ENCODE peak calls at places on chromosomes 6 and 20, in eight cellular contexts. One of them, this sample, is unnamed.

GRCh38 chr20:61253264-61253639 is 1.2 kb downstream of the CDH4 start:
- DNase-seq in AG08395: peak
- DNase-seq in hepatocyte: peak
- DNase-seq in kidney tubule cell: peak
- DNase-seq in ureter: no peak
- DNase-seq in SIG-M5: no peak
- DNase-seq in HEK293T: peak
- DNase-seq in HCEC 1CT: peak
- DNase-seq in this sample: no peak

GRCh38 chr6:144468709-144469108 is 183.6 kb downstream of the UTRN start:
- DNase-seq in AG08395: no peak
- DNase-seq in hepatocyte: no peak
- DNase-seq in kidney tubule cell: no peak
- DNase-seq in ureter: no peak
- DNase-seq in SIG-M5: no peak
- DNase-seq in HEK293T: no peak
- DNase-seq in HCEC 1CT: no peak
- DNase-seq in this sample: no peak

GRCh38 chr6:139943391-139943790 is 568.9 kb upstream of the CITED2 start:
- DNase-seq in AG08395: peak
- DNase-seq in hepatocyte: peak
- DNase-seq in kidney tubule cell: peak
- DNase-seq in ureter: no peak
- DNase-seq in SIG-M5: no peak
- DNase-seq in HEK293T: no peak
- DNase-seq in HCEC 1CT: peak
- DNase-seq in this sample: no peak

GRCh38 chr6:160398674-160399271 is 50.6 kb downstream of the SLC22A3 start:
- DNase-seq in AG08395: no peak
- DNase-seq in hepatocyte: no peak
- DNase-seq in kidney tubule cell: peak
- DNase-seq in ureter: no peak
- DNase-seq in SIG-M5: no peak
- DNase-seq in HEK293T: no peak
- DNase-seq in HCEC 1CT: peak
- DNase-seq in this sample: no peak

GRCh38 chr20:41566896-41567527 is 51.2 kb downstream of the CHD6 start:
- DNase-seq in AG08395: no peak
- DNase-seq in hepatocyte: no peak
- DNase-seq in kidney tubule cell: no peak
- DNase-seq in ureter: no peak
- DNase-seq in SIG-M5: no peak
- DNase-seq in HEK293T: no peak
- DNase-seq in HCEC 1CT: no peak
- DNase-seq in this sample: no peak

GRCh38 chr6:40882321-40882720 is 156.7 kb downstream of the UNC5CL start:
- DNase-seq in AG08395: no peak
- DNase-seq in hepatocyte: peak
- DNase-seq in kidney tubule cell: no peak
- DNase-seq in ureter: no peak
- DNase-seq in SIG-M5: no peak
- DNase-seq in HEK293T: peak
- DNase-seq in HCEC 1CT: no peak
- DNase-seq in this sample: no peak

GRCh38 chr6:127302728-127303675 is 36.3 kb downstream of the RNF146 start:
- DNase-seq in AG08395: peak
- DNase-seq in hepatocyte: peak
- DNase-seq in kidney tubule cell: peak
- DNase-seq in ureter: peak
- DNase-seq in SIG-M5: peak
- DNase-seq in HEK293T: peak
- DNase-seq in HCEC 1CT: peak
- DNase-seq in this sample: no peak

GRCh38 chr6:141552463-141552862 is 580.3 kb upstream of the GJE1 start:
- DNase-seq in AG08395: no peak
- DNase-seq in hepatocyte: peak
- DNase-seq in kidney tubule cell: peak
- DNase-seq in ureter: no peak
- DNase-seq in SIG-M5: no peak
- DNase-seq in HEK293T: no peak
- DNase-seq in HCEC 1CT: peak
- DNase-seq in this sample: no peak

GRCh38 chr6:153074761-153075160 is 56.3 kb downstream of the RGS17 start:
- DNase-seq in AG08395: peak
- DNase-seq in hepatocyte: no peak
- DNase-seq in kidney tubule cell: no peak
- DNase-seq in ureter: no peak
- DNase-seq in SIG-M5: no peak
- DNase-seq in HEK293T: no peak
- DNase-seq in HCEC 1CT: no peak
- DNase-seq in this sample: no peak

GRCh38 chr6:84929212-84929611 is 164.8 kb upstream of the TBX18 start:
- DNase-seq in AG08395: no peak
- DNase-seq in hepatocyte: no peak
- DNase-seq in kidney tubule cell: no peak
- DNase-seq in ureter: no peak
- DNase-seq in SIG-M5: no peak
- DNase-seq in HEK293T: no peak
- DNase-seq in HCEC 1CT: no peak
- DNase-seq in this sample: no peak

GRCh38 chr6:44739163-44739562 is 351.7 kb downstream of the CDC5L start:
- DNase-seq in AG08395: no peak
- DNase-seq in hepatocyte: no peak
- DNase-seq in kidney tubule cell: no peak
- DNase-seq in ureter: no peak
- DNase-seq in SIG-M5: no peak
- DNase-seq in HEK293T: no peak
- DNase-seq in HCEC 1CT: no peak
- DNase-seq in this sample: no peak

GRCh38 chr6:41531591-41532582 is 14.3 kb upstream of the FOXP4 start:
- DNase-seq in AG08395: peak
- DNase-seq in hepatocyte: peak
- DNase-seq in kidney tubule cell: peak
- DNase-seq in ureter: no peak
- DNase-seq in SIG-M5: no peak
- DNase-seq in HEK293T: no peak
- DNase-seq in HCEC 1CT: peak
- DNase-seq in this sample: no peak

GRCh38 chr6:154907293-154907692 is 87.8 kb upstream of the TIAM2 start:
- DNase-seq in AG08395: peak
- DNase-seq in hepatocyte: no peak
- DNase-seq in kidney tubule cell: peak
- DNase-seq in ureter: no peak
- DNase-seq in SIG-M5: no peak
- DNase-seq in HEK293T: no peak
- DNase-seq in HCEC 1CT: peak
- DNase-seq in this sample: no peak

GRCh38 chr6:135225911-135226310 is 44.8 kb downstream of the MYB start:
- DNase-seq in AG08395: no peak
- DNase-seq in hepatocyte: no peak
- DNase-seq in kidney tubule cell: no peak
- DNase-seq in ureter: no peak
- DNase-seq in SIG-M5: no peak
- DNase-seq in HEK293T: no peak
- DNase-seq in HCEC 1CT: no peak
- DNase-seq in this sample: no peak

GRCh38 chr20:9792674-9793073 is 46.2 kb downstream of the PAK5 start:
- DNase-seq in AG08395: no peak
- DNase-seq in hepatocyte: no peak
- DNase-seq in kidney tubule cell: no peak
- DNase-seq in ureter: no peak
- DNase-seq in SIG-M5: no peak
- DNase-seq in HEK293T: no peak
- DNase-seq in HCEC 1CT: no peak
- DNase-seq in this sample: no peak

GRCh38 chr6:37531026-37531425 is 31.3 kb upstream of the CCDC167 start:
- DNase-seq in AG08395: no peak
- DNase-seq in hepatocyte: no peak
- DNase-seq in kidney tubule cell: no peak
- DNase-seq in ureter: no peak
- DNase-seq in SIG-M5: no peak
- DNase-seq in HEK293T: no peak
- DNase-seq in HCEC 1CT: peak
- DNase-seq in this sample: no peak

GRCh38 chr6:16922282-16922681 is 161.0 kb upstream of the ATXN1 start:
- DNase-seq in AG08395: no peak
- DNase-seq in hepatocyte: no peak
- DNase-seq in kidney tubule cell: no peak
- DNase-seq in ureter: no peak
- DNase-seq in SIG-M5: no peak
- DNase-seq in HEK293T: no peak
- DNase-seq in HCEC 1CT: no peak
- DNase-seq in this sample: no peak

This sample was measured in tibial artery.